ENCODE peak calls at places on chromosomes 12 and 14, in seven cellular contexts. P, S, X, J, Q, L and Y are unnamed samples.

GRCh38 chr12:120007272-120007671 is 18.2 kb downstream of the BICDL1 start:
- DNase-seq in X (peak; percentile 65), P (peak; percentile 5), J (no peak), L (no peak), Q (no peak), S (no peak), Y (no peak)

GRCh38 chr14:29236848-29237247 is 470.3 kb downstream of the FOXG1 start:
- DNase-seq in X (no peak), Q (peak; percentile 89), S (peak; percentile 77), L (peak; percentile 80), J (no peak), P (no peak), Y (no peak)

GRCh38 chr12:53046655-53047220 is 3.1 kb upstream of the TNS2 start:
- DNase-seq in L (peak; percentile 89), X (peak; percentile 57), Q (peak; percentile 92), S (peak; percentile 88), P (peak; percentile 72), J (no peak), Y (no peak)

GRCh38 chr12:81329088-81329487 is 251.2 kb downstream of the ACSS3 start:
- DNase-seq in J (peak; percentile 4), S (peak; percentile 35), Q (peak; percentile 14), L (peak; percentile 6), X (no peak), P (peak; percentile 39), Y (peak; percentile 1)

GRCh38 chr14:88255798-88256197 is 67.3 kb downstream of the KCNK10 start:
- DNase-seq in P (no peak), S (no peak), J (no peak), L (no peak), X (no peak), Q (no peak), Y (no peak)

GRCh38 chr12:22275847-22276246 is 58.7 kb downstream of the ST8SIA1 start:
- DNase-seq in L (peak; percentile 100), X (no peak), Q (peak; percentile 99), P (no peak), J (no peak), S (peak; percentile 95), Y (peak; percentile 89)

GRCh38 chr12:93741741-93742085 is 64.5 kb downstream of the CRADD start:
- DNase-seq in S (no peak), L (no peak), J (no peak), Q (peak; percentile 26), P (peak; percentile 73), X (no peak), Y (peak; percentile 38)

GRCh38 chr14:69013943-69014782 is 35.1 kb upstream of the ACTN1 start:
- DNase-seq in S (peak; percentile 66), J (no peak), X (no peak), P (peak; percentile 18), Q (peak; percentile 37), L (peak; percentile 71), Y (no peak)

GRCh38 chr12:11508699-11509098 is 113.3 kb upstream of the PRB2 start:
- DNase-seq in Q (peak; percentile 77), S (peak; percentile 69), X (no peak), L (peak; percentile 10), P (no peak), J (no peak), Y (peak; percentile 57)

GRCh38 chr12:106282457-106283097 is 20.0 kb upstream of the TCP11L2 start:
- DNase-seq in L (peak; percentile 78), X (peak; percentile 45), Q (peak; percentile 31), J (peak; percentile 71), P (peak; percentile 67), S (peak; percentile 68), Y (no peak)

GRCh38 chr12:70719672-70720420 is 82.6 kb upstream of the PTPRB start:
- DNase-seq in P (peak; percentile 80), X (no peak), J (peak; percentile 39), L (peak; percentile 64), S (peak; percentile 68), Q (peak; percentile 53), Y (no peak)

GRCh38 chr12:116459011-116459410 is 100.2 kb upstream of the MAP1LC3B2 start:
- DNase-seq in Q (no peak), P (no peak), J (no peak), S (no peak), L (no peak), X (no peak), Y (no peak)

GRCh38 chr12:131636940-131637750 is 73.7 kb upstream of the SFSWAP start:
- DNase-seq in P (no peak), L (no peak), S (no peak), J (no peak), Q (no peak), X (no peak), Y (no peak)

GRCh38 chr12:117559978-117560377 is 198.6 kb upstream of the NOS1 start:
- DNase-seq in P (no peak), Q (no peak), S (no peak), X (no peak), J (no peak), L (no peak), Y (no peak)
- TF ChIP-seq CTCF in P (no peak), Q (no peak), S (no peak), X (no peak), J (no peak), L (no peak), Y (no peak)

DNA sequence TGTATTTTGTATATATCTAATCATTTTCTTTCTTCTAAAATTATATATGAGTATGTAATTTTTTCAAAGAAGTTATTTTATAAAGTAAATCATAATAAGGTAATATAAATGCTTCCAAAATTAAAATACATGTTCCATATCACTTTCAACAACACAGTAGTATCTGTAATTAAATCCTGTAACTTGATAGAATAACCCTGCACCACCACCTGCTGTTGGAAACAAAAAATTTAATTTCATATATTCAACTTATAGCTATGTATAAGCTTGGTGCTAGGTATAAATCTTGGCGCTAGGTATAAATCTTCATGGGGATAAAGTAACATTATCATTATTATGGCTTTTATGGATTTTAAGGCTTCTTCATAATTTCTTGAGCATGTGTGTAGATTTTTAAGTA is 149.7 kb upstream of the DCN start:
- DNase-seq in X (no peak), S (peak; percentile 60), L (peak; percentile 60), J (no peak), Q (no peak), P (no peak), Y (no peak)
- TF ChIP-seq CTCF in X (no peak), S (peak; percentile 27), L (peak; percentile 21), J (no peak), Q (no peak), P (no peak), Y (no peak)

DNA sequence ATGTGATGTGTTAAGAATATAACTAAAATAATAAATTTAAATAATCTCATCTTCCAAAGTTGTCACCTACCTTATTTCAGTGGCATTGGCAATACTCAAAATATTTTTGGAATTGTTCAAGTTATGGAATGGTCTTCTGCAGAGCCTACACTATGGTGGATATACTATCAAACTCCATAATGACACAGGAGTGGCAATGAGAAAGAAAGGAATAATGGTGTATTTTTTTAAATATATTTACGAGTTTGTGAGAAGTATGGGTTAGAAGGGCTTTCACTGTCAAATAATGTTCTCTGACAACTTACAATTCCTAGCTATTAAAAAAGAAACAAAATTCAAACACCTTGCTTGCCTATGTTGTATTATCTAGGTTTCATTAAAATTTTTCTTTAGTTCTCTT is 38.1 kb downstream of the HEATR5A start:
- DNase-seq in X (no peak), Q (no peak), L (no peak), P (no peak), S (no peak), J (no peak), Y (no peak)
- TF ChIP-seq CTCF in X (no peak), Q (no peak), L (no peak), P (no peak), S (no peak), J (no peak), Y (no peak)

GRCh38 chr12:72869025-72869424 is 596.9 kb downstream of the TRHDE start:
- DNase-seq in Q (no peak), P (no peak), X (no peak), L (no peak), S (no peak), J (no peak), Y (no peak)

GRCh38 chr12:72863671-72864070 is 591.5 kb downstream of the TRHDE start:
- DNase-seq in J (no peak), Q (no peak), L (no peak), P (no peak), S (no peak), X (no peak), Y (no peak)

GRCh38 chr12:72865921-72866320 is 593.8 kb downstream of the TRHDE start:
- DNase-seq in Q (peak; percentile 8), P (no peak), X (no peak), J (no peak), S (no peak), L (no peak), Y (no peak)
- TF ChIP-seq CTCF in Q (no peak), P (no peak), X (no peak), J (no peak), S (no peak), L (no peak), Y (no peak)

GRCh38 chr14:56715938-56716337 is 94.3 kb downstream of the OTX2 start:
- DNase-seq in L (no peak), X (no peak), Q (no peak), P (no peak), J (no peak), S (no peak), Y (no peak)
- TF ChIP-seq CTCF in L (no peak), X (no peak), Q (no peak), P (peak; percentile 33), J (no peak), S (no peak), Y (peak; percentile 5)

GRCh38 chr12:5511644-5512584 is 80.0 kb downstream of the NTF3 start:
- DNase-seq in P (peak; percentile 62), S (peak; percentile 6), X (no peak), Q (peak; percentile 12), J (peak; percentile 31), L (peak; percentile 24), Y (no peak)
- TF ChIP-seq CTCF in P (peak; percentile 82), S (peak; percentile 48), X (no peak), Q (peak; percentile 60), J (peak; percentile 52), L (peak; percentile 40), Y (peak; percentile 60)

GRCh38 chr12:30882706-30883105 is 43.8 kb upstream of the TSPAN11 start:
- DNase-seq in J (no peak), L (no peak), P (no peak), S (peak; percentile 37), X (no peak), Q (no peak), Y (no peak)
- TF ChIP-seq CTCF in J (no peak), L (no peak), P (no peak), S (peak; percentile 31), X (no peak), Q (no peak), Y (peak; percentile 8)

DNA sequence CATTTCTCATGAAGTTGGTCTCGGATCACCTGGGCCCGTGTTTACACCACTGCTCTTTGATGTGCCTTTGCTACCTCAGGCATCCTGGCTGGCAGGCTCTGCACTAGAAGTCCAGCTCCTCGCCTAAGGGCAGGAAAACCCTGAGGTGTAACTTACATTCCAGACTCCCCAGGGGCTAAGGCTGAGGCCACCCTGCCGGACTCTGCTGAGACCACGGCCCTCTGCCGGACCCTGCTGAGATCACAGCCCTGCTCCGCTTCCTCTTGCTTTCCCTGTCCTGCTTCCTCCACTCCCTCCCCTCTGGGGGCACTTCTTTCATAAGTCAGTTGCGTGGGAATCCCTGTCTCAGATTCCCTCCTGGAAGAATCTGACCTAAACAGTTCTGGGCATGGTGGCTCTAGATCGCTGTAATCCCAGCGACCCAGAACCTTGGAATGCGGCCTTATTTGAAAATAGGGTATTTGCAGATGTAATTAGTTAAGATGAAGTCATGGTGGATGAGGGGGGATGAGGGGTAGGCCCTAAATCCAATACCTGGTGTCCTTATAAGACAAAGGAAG is 17.2 kb downstream of the RILPL1 start:
- DNase-seq in L (no peak), J (peak; percentile 5), P (peak; percentile 32), X (no peak), S (peak; percentile 66), Q (no peak), Y (no peak)
- TF ChIP-seq CTCF in L (no peak), J (no peak), P (peak; percentile 6), X (no peak), S (peak; percentile 64), Q (no peak), Y (no peak)